ENCODE peak calls at places on chromosomes 3 and 15, in five cellular contexts. Z is HepG2, U is PC-3, T is DND-41, D is hepatocyte. J is an unnamed sample.

GRCh38 chr3:29668728-29669127 is 387.9 kb downstream of the RBMS3 start:
- DNase-seq in Z (no peak), U (no peak), T (no peak), D (no peak), J (no peak)

GRCh38 chr3:144636833-144637232 is 665.2 kb downstream of the DIPK2A start:
- DNase-seq in Z (peak; percentile 2), U (no peak), T (no peak), D (peak; percentile 62), J (peak; percentile 68)

GRCh38 chr3:70244422-70244821 is 68.0 kb downstream of the MDFIC2 start:
- DNase-seq in Z (no peak), U (no peak), T (no peak), D (no peak), J (no peak)

GRCh38 chr3:99536555-99537314 is 101.7 kb upstream of the COL8A1 start:
- DNase-seq in Z (no peak), U (no peak), T (no peak), D (no peak), J (no peak)

GRCh38 chr3:89107461-89108035 is at the start of gene EPHA3:
- DNase-seq in Z (peak; percentile 12), U (no peak), T (no peak), D (peak; percentile 73), J (peak; percentile 86)

GRCh38 chr3:126493051-126493450 is 17.4 kb upstream of the ZXDC start:
- DNase-seq in Z (no peak), U (no peak), T (no peak), D (no peak), J (no peak)

GRCh38 chr3:123751478-123751877 is 132.7 kb downstream of the MYLK start:
- DNase-seq in Z (no peak), U (no peak), T (no peak), D (no peak), J (no peak)

GRCh38 chr3:94294806-94295205 is 231.9 kb downstream of the NSUN3 start:
- DNase-seq in Z (no peak), U (no peak), T (no peak), D (no peak), J (no peak)

GRCh38 chr3:144556392-144556791 is 584.8 kb downstream of the DIPK2A start:
- DNase-seq in Z (no peak), U (peak; percentile 3), T (no peak), D (no peak), J (no peak)

GRCh38 chr15:64985382-64986033 is 4.2 kb downstream of the SPG21 start:
- DNase-seq in Z (peak; percentile 64), U (peak; percentile 64), T (no peak), D (no peak), J (no peak)

GRCh38 chr15:86906406-86906805 is 826.7 kb downstream of the AGBL1 start:
- DNase-seq in Z (no peak), U (no peak), T (no peak), D (no peak), J (no peak)

GRCh38 chr15:75577401-75578205 is 1.5 kb downstream of the PTPN9 start:
- DNase-seq in Z (no peak), U (peak; percentile 14), T (peak; percentile 13), D (no peak), J (no peak)

GRCh38 chr3:73563896-73564582 is 60.7 kb downstream of the PDZRN3 start:
- DNase-seq in Z (no peak), U (no peak), T (no peak), D (no peak), J (no peak)

GRCh38 chr3:66039590-66039887 is 821 bp upstream of the MAGI1 start:
- DNase-seq in Z (peak; percentile 24), U (peak; percentile 4), T (no peak), D (peak; percentile 68), J (peak; percentile 63)

GRCh38 chr3:118900737-118901525 is 133.7 kb downstream of the IGSF11 start:
- DNase-seq in Z (no peak), U (no peak), T (no peak), D (no peak), J (no peak)

GRCh38 chr15:50141856-50142255 is 22.8 kb upstream of the ATP8B4 start:
- DNase-seq in Z (no peak), U (no peak), T (no peak), D (no peak), J (no peak)

GRCh38 chr15:65066001-65066634 is 1.7 kb downstream of the RASL12 start:
- DNase-seq in Z (no peak), U (no peak), T (no peak), D (no peak), J (no peak)

GRCh38 chr3:123344941-123345594 is 103.8 kb downstream of the ADCY5 start:
- DNase-seq in Z (no peak), U (no peak), T (no peak), D (no peak), J (no peak)

GRCh38 chr15:29324746-29325145 is 55.1 kb upstream of the NSMCE3 start:
- DNase-seq in Z (no peak), U (no peak), T (no peak), D (no peak), J (no peak)

GRCh38 chr15:42499888-42500609 is 4.6 kb downstream of the SNAP23 start:
- DNase-seq in Z (no peak), U (no peak), T (no peak), D (no peak), J (no peak)

GRCh38 chr3:104291437-104291851 is 1075.3 kb upstream of the ALCAM start:
- DNase-seq in Z (no peak), U (no peak), T (peak; percentile 19), D (no peak), J (no peak)

GRCh38 chr15:75680007-75680789 is 32.5 kb downstream of the CSPG4 start:
- DNase-seq in Z (no peak), U (no peak), T (no peak), D (no peak), J (no peak)

GRCh38 chr3:78941587-78941986 is 826.2 kb downstream of the ROBO1 start:
- DNase-seq in Z (no peak), U (peak; percentile 78), T (no peak), D (peak; percentile 47), J (no peak)

GRCh38 chr3:183845608-183846288 is 20.4 kb upstream of the MAP6D1 start:
- DNase-seq in Z (no peak), U (peak; percentile 65), T (no peak), D (no peak), J (no peak)

GRCh38 chr15:85642693-85643058 is 152.0 kb downstream of the KLHL25 start:
- DNase-seq in Z (no peak), U (no peak), T (no peak), D (peak; percentile 35), J (no peak)

GRCh38 chr3:38723569-38724391 is 74.3 kb upstream of the SCN5A start:
- DNase-seq in Z (no peak), U (no peak), T (no peak), D (no peak), J (no peak)

DNA sequence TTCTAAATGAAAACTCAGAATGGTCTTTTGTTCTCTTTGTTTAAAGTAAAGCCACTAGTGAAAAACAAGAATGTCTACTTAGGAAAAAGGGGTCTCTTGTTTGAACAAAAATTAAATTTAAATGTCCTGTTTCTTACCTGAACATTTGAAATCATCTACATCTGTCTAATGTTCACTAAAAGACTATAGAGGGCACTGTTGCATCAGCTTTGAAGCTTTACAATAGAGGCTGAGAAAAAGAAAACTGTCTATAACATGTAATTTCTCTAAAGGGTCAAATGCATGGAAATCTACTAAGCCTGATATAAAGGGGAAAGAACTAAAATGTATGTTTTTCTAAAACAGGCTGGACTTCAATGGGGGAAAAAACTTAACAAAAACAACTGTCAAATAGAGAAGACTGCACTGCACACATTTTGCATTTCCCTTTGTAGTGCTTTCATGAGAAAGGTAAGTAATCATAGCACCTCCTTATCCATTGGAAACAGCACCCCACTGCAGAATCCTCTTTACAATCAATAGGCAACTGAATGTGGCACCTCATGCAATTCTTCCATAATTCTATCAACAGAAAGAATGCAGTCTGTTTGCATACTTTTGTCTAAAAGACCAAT is 26.3 kb downstream of the DPH6 start:
- DNase-seq in Z (peak; percentile 45), U (peak; percentile 69), T (no peak), D (peak; percentile 63), J (no peak)
- H2AFZ ChIP-seq in Z (no peak overlapping the region), U (no peak overlapping the region), T (no peak overlapping the region), D (no peak overlapping the region), J (no peak overlapping the region)

GRCh38 chr3:100605358-100605757 is 4.0 kb upstream of the ADGRG7 start:
- DNase-seq in Z (no peak), U (no peak), T (no peak), D (no peak), J (peak; percentile 31)
- H2AFZ ChIP-seq in Z (no peak overlapping the region), U (no peak overlapping the region), T (no peak overlapping the region), D (no peak overlapping the region), J (no peak overlapping the region)

GRCh38 chr15:68424754-68425390 is 7.1 kb downstream of the ITGA11 start:
- DNase-seq in Z (no peak), U (no peak), T (no peak), D (no peak), J (no peak)

GRCh38 chr15:68419301-68420175 is 12.4 kb downstream of the ITGA11 start:
- DNase-seq in Z (no peak), U (no peak), T (no peak), D (no peak), J (peak; percentile 8)

GRCh38 chr15:68420186-68420684 is 11.7 kb downstream of the ITGA11 start:
- DNase-seq in Z (peak; percentile 9), U (peak; percentile 7), T (no peak), D (peak; percentile 36), J (peak; percentile 27)

GRCh38 chr15:68423359-68424028 is 8.5 kb downstream of the ITGA11 start:
- DNase-seq in Z (no peak), U (no peak), T (no peak), D (no peak), J (no peak)

DNA sequence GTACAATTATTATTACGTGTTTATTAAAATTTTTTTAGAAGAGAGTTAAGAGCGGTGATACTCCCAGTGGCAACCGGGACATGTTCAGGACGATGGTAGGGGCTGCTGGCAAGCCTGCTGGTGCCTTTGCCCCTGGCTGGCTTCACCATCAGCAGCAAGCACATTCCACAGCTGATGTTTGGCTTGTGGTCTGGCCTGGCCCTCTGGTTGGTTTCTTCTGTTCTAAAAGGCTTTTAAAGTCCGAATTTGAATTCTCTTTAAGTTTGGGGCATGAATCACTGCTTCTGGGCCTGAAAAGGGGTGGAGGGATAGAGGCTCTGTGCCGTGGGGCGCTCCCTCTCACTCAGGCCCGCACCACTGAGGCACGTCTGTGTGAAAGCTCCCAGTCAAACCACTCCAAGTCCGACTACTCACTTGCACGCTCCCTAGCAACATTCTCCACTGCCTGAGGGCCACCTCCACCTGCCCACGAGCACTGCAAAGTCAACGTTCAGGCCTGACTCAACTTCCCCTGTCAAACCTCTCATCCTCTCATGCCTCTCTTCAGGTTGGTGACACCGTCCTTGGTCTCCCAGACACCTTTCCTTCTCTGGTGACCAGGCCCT is 10.1 kb downstream of the ITGA11 start:
- DNase-seq in Z (no peak), U (no peak), T (no peak), D (no peak), J (peak; percentile 26)
- H2AFZ ChIP-seq in Z (no peak overlapping the region), U (no peak overlapping the region), T (no peak overlapping the region), D (no peak overlapping the region), J (no peak overlapping the region)

GRCh38 chr3:15800780-15801179 is 3.0 kb upstream of the ANKRD28 start:
- DNase-seq in Z (no peak), U (no peak), T (no peak), D (no peak), J (no peak)

GRCh38 chr3:15805756-15806266 is 8.0 kb upstream of the ANKRD28 start:
- DNase-seq in Z (no peak), U (peak; percentile 77), T (no peak), D (no peak), J (no peak)

GRCh38 chr3:15801298-15801697 is 3.5 kb upstream of the ANKRD28 start:
- DNase-seq in Z (no peak), U (no peak), T (no peak), D (no peak), J (no peak)

GRCh38 chr3:15804553-15805095 is 6.8 kb upstream of the ANKRD28 start:
- DNase-seq in Z (no peak), U (no peak), T (peak; percentile 27), D (no peak), J (no peak)

GRCh38 chr3:15803913-15804312 is 6.1 kb upstream of the ANKRD28 start:
- DNase-seq in Z (no peak), U (peak; percentile 59), T (no peak), D (no peak), J (no peak)
- H2AFZ ChIP-seq in Z (no peak overlapping the region), U (no peak overlapping the region), T (no peak overlapping the region), D (no peak overlapping the region), J (no peak overlapping the region)

J was measured in H9.